ENCODE peak calls at places on chromosomes 4 and X, in five cellular contexts. A, S, Z, I and K are unnamed samples.

GRCh38 chr4:4338632-4339031 is 48.3 kb upstream of the NSG1 start:
- DNase-seq in I (no peak), Z (no peak), A (no peak), S (no peak), K (no peak)

GRCh38 chrX:139121616-139122286 is 408.8 kb upstream of the F9 start:
- DNase-seq in Z (no peak), I (no peak), A (no peak), S (no peak), K (no peak)

GRCh38 chrX:107483976-107484726 is 34.7 kb downstream of the FRMPD3 start:
- DNase-seq in S (no peak), A (no peak), I (no peak), Z (no peak), K (no peak)

GRCh38 chr4:7043521-7044414 is 596 bp downstream of the TADA2B start:
- DNase-seq in A (peak), I (no peak), S (peak), Z (peak), K (peak)

GRCh38 chrX:40380649-40381488 is 199.9 kb upstream of the ATP6AP2 start:
- DNase-seq in I (no peak), S (no peak), A (no peak), Z (no peak), K (no peak)

GRCh38 chr4:2248821-2249261 is 6.9 kb upstream of the HAUS3 start:
- DNase-seq in A (no peak), Z (no peak), I (no peak), S (no peak), K (no peak)

GRCh38 chrX:39815621-39816020 is 282.1 kb downstream of the BCOR start:
- DNase-seq in S (no peak), Z (no peak), I (no peak), A (peak), K (no peak)

GRCh38 chrX:31070057-31070468 is 1.8 kb downstream of the FTHL17 start:
- DNase-seq in I (no peak), A (no peak), S (no peak), Z (no peak), K (no peak)

GRCh38 chr4:23929248-23929647 is 39.4 kb upstream of the PPARGC1A start:
- DNase-seq in A (no peak), I (no peak), S (no peak), Z (no peak), K (no peak)

GRCh38 chrX:9526965-9527364 is 62.1 kb downstream of the TBL1X start:
- DNase-seq in I (no peak), Z (no peak), S (no peak), A (no peak), K (no peak)

GRCh38 chrX:43267652-43268051 is 388.4 kb upstream of the MAOA start:
- DNase-seq in I (no peak), S (no peak), A (no peak), Z (no peak), K (no peak)

GRCh38 chr4:55663145-55663544 is 27.0 kb upstream of the NMU start:
- DNase-seq in I (no peak), S (no peak), Z (no peak), A (no peak), K (no peak)

GRCh38 chrX:15714529-15714928 is 23.5 kb upstream of the CA5B start:
- DNase-seq in S (no peak), I (no peak), A (no peak), Z (no peak), K (no peak)

GRCh38 chr4:45732161-45732560 is 391.7 kb downstream of the GABRG1 start:
- DNase-seq in I (no peak), A (no peak), S (no peak), Z (no peak), K (no peak)

GRCh38 chr4:140052050-140052449 is 101.9 kb downstream of the MAML3 start:
- DNase-seq in A (peak), I (no peak), S (no peak), Z (peak), K (peak)

GRCh38 chr4:181301735-181302380 is 941.3 kb upstream of the TENM3 start:
- DNase-seq in Z (peak), I (no peak), A (peak), S (peak), K (peak)

GRCh38 chr4:119656986-119657635 is 28.5 kb upstream of the PDE5A start:
- DNase-seq in S (no peak), A (peak), I (no peak), Z (peak), K (no peak)

GRCh38 chr4:1746265-1746691 is 25.0 kb downstream of the TACC3 start:
- DNase-seq in Z (peak), I (peak), A (peak), S (peak), K (peak)

GRCh38 chrX:129706395-129707072 is 32.2 kb upstream of the XPNPEP2 start:
- DNase-seq in I (peak), Z (no peak), S (no peak), A (no peak), K (no peak)

GRCh38 chr4:39730067-39730466 is 32.1 kb downstream of the UBE2K start:
- DNase-seq in I (no peak), S (no peak), A (no peak), Z (peak), K (no peak)

GRCh38 chr4:107828315-107828714 is 3.6 kb downstream of the SGMS2 start:
- DNase-seq in I (no peak), S (no peak), Z (no peak), A (no peak), K (no peak)

GRCh38 chr4:40414673-40415072 is 79.5 kb downstream of the CHRNA9 start:
- DNase-seq in S (no peak), Z (no peak), A (no peak), I (no peak), K (no peak)

GRCh38 chr4:55124337-55125076 is 888 bp downstream of the KDR start:
- DNase-seq in Z (no peak), S (peak), I (no peak), A (no peak), K (no peak)

GRCh38 chr4:52833941-52834525 is 28.1 kb upstream of the RASL11B start:
- DNase-seq in S (no peak), A (peak), I (no peak), Z (no peak), K (no peak)

GRCh38 chr4:127783971-127784519 is 1.9 kb downstream of the HSPA4L start:
- DNase-seq in S (no peak), Z (no peak), A (no peak), I (no peak), K (no peak)

GRCh38 chr4:60129740-60130139 is 1070.4 kb upstream of the ADGRL3 start:
- DNase-seq in I (no peak), A (no peak), S (no peak), Z (no peak), K (no peak)

GRCh38 chrX:69146739-69147138 is 18.5 kb downstream of the PJA1 start:
- DNase-seq in I (no peak), S (no peak), A (no peak), Z (no peak), K (no peak)

GRCh38 chr4:793109-793861 is 32.6 kb downstream of the CPLX1 start:
- DNase-seq in I (no peak), Z (no peak), S (no peak), A (no peak), K (no peak)

GRCh38 chrX:11787564-11787963 is 29.5 kb downstream of the MSL3 start:
- DNase-seq in Z (peak), I (no peak), S (peak), A (peak), K (peak)

GRCh38 chr4:27524224-27524623 is 663.6 kb downstream of the STIM2 start:
- DNase-seq in I (no peak), A (no peak), S (no peak), Z (no peak), K (no peak)

GRCh38 chr4:142922720-142923119 is 76.6 kb upstream of the INPP4B start:
- DNase-seq in Z (no peak), A (no peak), S (no peak), I (no peak), K (no peak)

GRCh38 chrX:64975491-64975890 is 759 bp downstream of the ZC4H2 start:
- DNase-seq in Z (peak), S (peak), A (no peak), I (no peak), K (peak)

GRCh38 chr4:87559090-87559837 is 30.1 kb upstream of the SPARCL1 start:
- DNase-seq in Z (no peak), S (peak), A (no peak), I (no peak), K (no peak)

GRCh38 chr4:120977435-120977997 is 55.0 kb upstream of the PRDM5 start:
- DNase-seq in Z (peak), A (peak), I (no peak), S (no peak), K (peak)

GRCh38 chr4:114108869-114109268 is 129.4 kb upstream of the ARSJ start:
- DNase-seq in A (peak), I (no peak), Z (peak), S (no peak), K (no peak)

DNA sequence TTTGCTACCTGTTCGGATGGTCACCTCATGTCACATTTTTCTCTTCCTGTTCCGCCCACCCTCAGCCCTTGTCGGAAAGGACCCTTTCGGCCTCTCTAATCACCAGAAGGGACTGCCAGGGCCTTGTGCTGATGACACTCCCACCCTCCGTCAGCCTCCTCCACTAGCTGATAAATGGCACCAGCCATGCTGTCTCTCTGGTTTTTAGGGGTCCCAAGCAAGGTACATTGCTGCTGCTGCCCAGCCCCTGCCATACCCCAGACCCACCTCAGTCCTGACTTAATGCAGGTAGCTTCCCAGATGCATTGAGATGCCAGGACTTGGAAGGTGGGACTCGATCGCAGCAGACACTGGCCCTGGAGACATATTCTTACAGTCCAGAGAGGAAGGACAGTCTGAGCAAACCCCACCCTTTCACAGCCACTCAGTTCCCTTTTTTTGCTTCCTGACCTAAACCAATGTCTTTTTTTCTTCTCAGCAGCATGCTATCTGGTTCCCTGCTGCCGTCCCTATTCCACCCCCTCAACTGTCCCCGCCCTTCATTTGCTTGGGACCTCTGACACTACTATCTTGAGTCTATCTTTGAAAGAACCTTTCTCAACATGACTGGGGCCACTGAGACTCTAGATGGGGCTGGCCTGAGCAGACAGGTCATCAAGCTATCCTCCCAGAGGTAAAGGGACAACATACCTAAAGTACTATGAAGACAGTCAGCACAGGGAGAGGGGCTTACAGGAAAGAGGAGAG is at the start of gene BTK:
- DNase-seq in A (no peak), S (no peak), I (no peak), Z (no peak), K (peak)
- TF ChIP-seq POLR2A in A (no peak), S (no peak), I (no peak), Z (no peak), K (peak)

GRCh38 chrX:153597351-153597750 is 1.6 kb downstream of the CCNQ start:
- DNase-seq in S (no peak), Z (no peak), A (no peak), I (no peak), K (no peak)

GRCh38 chrX:153600032-153600373 is 1.1 kb upstream of the CCNQ start:
- DNase-seq in Z (peak), A (no peak), I (no peak), S (no peak), K (peak)

GRCh38 chrX:153599192-153600031 is 473 bp upstream of the CCNQ start:
- DNase-seq in I (peak), S (peak), Z (peak), A (peak), K (peak)

GRCh38 chrX:153600921-153601320 is 2.0 kb upstream of the CCNQ start:
- DNase-seq in Z (no peak), S (no peak), A (no peak), I (no peak), K (no peak)

GRCh38 chrX:153598541-153599191 is at the start of gene CCNQ:
- DNase-seq in S (peak), Z (peak), I (no peak), A (peak), K (peak)
- TF ChIP-seq POLR2A in S (no peak), Z (peak), I (no peak), A (peak), K (peak)

GRCh38 chr4:81510643-81511189 is 39.0 kb upstream of the RASGEF1B start:
- DNase-seq in A (no peak), S (no peak), Z (no peak), I (no peak), K (no peak)

GRCh38 chr4:81509822-81510221 is 38.1 kb upstream of the RASGEF1B start:
- DNase-seq in A (no peak), I (no peak), Z (no peak), S (no peak), K (no peak)

GRCh38 chr4:81506731-81507130 is 35.0 kb upstream of the RASGEF1B start:
- DNase-seq in A (no peak), S (no peak), I (no peak), Z (no peak), K (no peak)

GRCh38 chr4:81507530-81507929 is 35.8 kb upstream of the RASGEF1B start:
- DNase-seq in I (no peak), S (no peak), A (no peak), Z (no peak), K (no peak)

GRCh38 chr4:81508786-81509574 is 37.3 kb upstream of the RASGEF1B start:
- DNase-seq in I (no peak), A (no peak), Z (no peak), S (no peak), K (no peak)
- TF ChIP-seq POLR2A in I (no peak), A (no peak), Z (no peak), S (no peak), K (no peak)

GRCh38 chrX:155028192-155028591 is 1.5 kb downstream of the FUNDC2 start:
- DNase-seq in S (no peak), A (no peak), Z (peak), I (no peak), K (peak)

GRCh38 chrX:155028749-155029360 is 2.2 kb downstream of the FUNDC2 start:
- DNase-seq in I (no peak), Z (peak), A (peak), S (no peak), K (no peak)

GRCh38 chrX:155026420-155026726 is 271 bp upstream of the FUNDC2 start:
- DNase-seq in Z (no peak), I (no peak), S (no peak), A (no peak), K (no peak)

GRCh38 chrX:155026727-155027508 is at the start of gene FUNDC2:
- DNase-seq in I (peak), S (peak), Z (peak), A (peak), K (peak)

GRCh38 chrX:155027509-155028066 is 944 bp downstream of the FUNDC2 start:
- DNase-seq in Z (peak), S (no peak), A (peak), I (no peak), K (peak)
- TF ChIP-seq POLR2A in Z (no peak), S (no peak), A (peak), I (peak), K (peak)

GRCh38 chr4:183504930-183505555 is at the start of gene ING2:
- DNase-seq in S (peak), Z (peak), A (no peak), I (no peak), K (peak)
- TF ChIP-seq POLR2A in S (no peak), Z (no peak), A (no peak), I (no peak), K (peak)

GRCh38 chr4:102827674-102828496 is 534 bp upstream of the UBE2D3 start:
- DNase-seq in A (peak), S (peak), Z (peak), I (peak), K (peak)

GRCh38 chr4:102824398-102824797 is 3.0 kb downstream of the UBE2D3 start:
- DNase-seq in S (no peak), A (peak), I (no peak), Z (no peak), K (no peak)

GRCh38 chr4:102826890-102827673 is at the start of gene UBE2D3:
- DNase-seq in Z (peak), I (peak), A (peak), S (peak), K (peak)

GRCh38 chr4:102825261-102826071 is 1.9 kb downstream of the UBE2D3 start:
- DNase-seq in S (no peak), I (no peak), Z (peak), A (peak), K (peak)

GRCh38 chr4:102826105-102826889 is 1.1 kb downstream of the UBE2D3 start:
- DNase-seq in Z (no peak), S (peak), I (no peak), A (no peak), K (no peak)
- TF ChIP-seq POLR2A in Z (no peak), S (no peak), I (no peak), A (no peak), K (no peak)